ENCODE peak calls at places on chromosomes 4 and X, in five cellular contexts. One of them, this sample, is unnamed.

GRCh38 chrX:39941332-39941920 is 156.3 kb downstream of the BCOR start:
- DNase-seq in cardiac muscle cell: no peak
- DNase-seq in adrenal gland: no peak
- DNase-seq in psoas muscle: no peak
- DNase-seq in Peyer's patch: no peak
- DNase-seq in this sample: no peak

GRCh38 chr4:128635141-128635911 is 174.2 kb upstream of the JADE1 start:
- DNase-seq in psoas muscle: peak; percentile 85
- DNase-seq in adrenal gland: no peak
- DNase-seq in Peyer's patch: no peak
- DNase-seq in cardiac muscle cell: peak; percentile 51
- DNase-seq in this sample: peak; percentile 89

GRCh38 chrX:72271091-72271490 is 6.0 kb downstream of the RPS4X start:
- DNase-seq in adrenal gland: no peak
- DNase-seq in cardiac muscle cell: no peak
- DNase-seq in psoas muscle: no peak
- DNase-seq in Peyer's patch: no peak
- DNase-seq in this sample: no peak

GRCh38 chrX:104370089-104370488 is 115.4 kb upstream of the ESX1 start:
- DNase-seq in cardiac muscle cell: peak; percentile 10
- DNase-seq in adrenal gland: no peak
- DNase-seq in Peyer's patch: no peak
- DNase-seq in psoas muscle: no peak
- DNase-seq in this sample: no peak

GRCh38 chrX:45445745-45446412 is 245.2 kb upstream of the DIPK2B start:
- DNase-seq in cardiac muscle cell: no peak
- DNase-seq in Peyer's patch: no peak
- DNase-seq in adrenal gland: no peak
- DNase-seq in psoas muscle: no peak
- DNase-seq in this sample: no peak

GRCh38 chr4:143254479-143255216 is 69.9 kb downstream of the USP38 start:
- DNase-seq in cardiac muscle cell: no peak
- DNase-seq in adrenal gland: no peak
- DNase-seq in psoas muscle: no peak
- DNase-seq in Peyer's patch: no peak
- DNase-seq in this sample: no peak

GRCh38 chrX:16839224-16839851 is 30.8 kb downstream of the RBBP7 start:
- DNase-seq in Peyer's patch: no peak
- DNase-seq in cardiac muscle cell: no peak
- DNase-seq in psoas muscle: no peak
- DNase-seq in adrenal gland: no peak
- DNase-seq in this sample: no peak

GRCh38 chrX:111868726-111869638 is 7.0 kb upstream of the TRPC5OS start:
- DNase-seq in psoas muscle: no peak
- DNase-seq in cardiac muscle cell: peak; percentile 4
- DNase-seq in Peyer's patch: no peak
- DNase-seq in adrenal gland: no peak
- DNase-seq in this sample: no peak

GRCh38 chr4:55866973-55867574 is 13.6 kb downstream of the EXOC1 start:
- DNase-seq in Peyer's patch: no peak
- DNase-seq in adrenal gland: no peak
- DNase-seq in psoas muscle: no peak
- DNase-seq in cardiac muscle cell: peak; percentile 71
- DNase-seq in this sample: no peak

GRCh38 chrX:41384041-41384705 is 50.2 kb downstream of the DDX3X start:
- DNase-seq in psoas muscle: peak; percentile 72
- DNase-seq in cardiac muscle cell: no peak
- DNase-seq in Peyer's patch: peak; percentile 61
- DNase-seq in adrenal gland: peak; percentile 81
- DNase-seq in this sample: peak; percentile 68

GRCh38 chrX:70426286-70427278 is 3.5 kb downstream of the GDPD2 start:
- DNase-seq in cardiac muscle cell: no peak
- DNase-seq in adrenal gland: no peak
- DNase-seq in psoas muscle: no peak
- DNase-seq in Peyer's patch: no peak
- DNase-seq in this sample: no peak

GRCh38 chr4:1421650-1422049 is 15.4 kb upstream of the NKX1-1 start:
- DNase-seq in adrenal gland: no peak
- DNase-seq in Peyer's patch: no peak
- DNase-seq in cardiac muscle cell: no peak
- DNase-seq in psoas muscle: no peak
- DNase-seq in this sample: no peak

GRCh38 chr4:118281611-118282442 is 71.0 kb downstream of the PRSS12 start:
- DNase-seq in cardiac muscle cell: peak; percentile 17
- DNase-seq in adrenal gland: no peak
- DNase-seq in Peyer's patch: no peak
- DNase-seq in psoas muscle: peak; percentile 52
- DNase-seq in this sample: no peak

GRCh38 chrX:9566150-9566621 is 101.3 kb downstream of the TBL1X start:
- DNase-seq in psoas muscle: peak; percentile 65
- DNase-seq in cardiac muscle cell: no peak
- DNase-seq in Peyer's patch: no peak
- DNase-seq in adrenal gland: peak; percentile 89
- DNase-seq in this sample: peak; percentile 44

GRCh38 chr4:68162196-68162595 is 32.5 kb upstream of the TMPRSS11F start:
- DNase-seq in Peyer's patch: no peak
- DNase-seq in cardiac muscle cell: no peak
- DNase-seq in psoas muscle: no peak
- DNase-seq in adrenal gland: no peak
- DNase-seq in this sample: no peak

GRCh38 chr4:2083116-2083825 is 24.1 kb downstream of the NAT8L start:
- DNase-seq in Peyer's patch: no peak
- DNase-seq in cardiac muscle cell: no peak
- DNase-seq in psoas muscle: no peak
- DNase-seq in adrenal gland: no peak
- DNase-seq in this sample: no peak

GRCh38 chr4:76197001-76197743 is 16.5 kb downstream of the SCARB2 start:
- DNase-seq in psoas muscle: no peak
- DNase-seq in Peyer's patch: no peak
- DNase-seq in cardiac muscle cell: no peak
- DNase-seq in adrenal gland: no peak
- DNase-seq in this sample: no peak

GRCh38 chrX:101348452-101349222 is at the start of gene TIMM8A:
- DNase-seq in Peyer's patch: peak; percentile 78
- DNase-seq in cardiac muscle cell: peak; percentile 76
- DNase-seq in adrenal gland: peak; percentile 81
- DNase-seq in psoas muscle: peak; percentile 90
- DNase-seq in this sample: peak; percentile 79

GRCh38 chr4:97457253-97457652 is 686.0 kb downstream of the STPG2 start:
- DNase-seq in Peyer's patch: no peak
- DNase-seq in psoas muscle: no peak
- DNase-seq in adrenal gland: no peak
- DNase-seq in cardiac muscle cell: no peak
- DNase-seq in this sample: no peak

GRCh38 chr4:110518889-110519490 is 43.0 kb downstream of the ENPEP start:
- DNase-seq in Peyer's patch: no peak
- DNase-seq in adrenal gland: peak; percentile 41
- DNase-seq in psoas muscle: no peak
- DNase-seq in cardiac muscle cell: peak; percentile 57
- DNase-seq in this sample: no peak

GRCh38 chrX:68257015-68257414 is 176.3 kb downstream of the OPHN1 start:
- DNase-seq in Peyer's patch: no peak
- DNase-seq in cardiac muscle cell: no peak
- DNase-seq in psoas muscle: no peak
- DNase-seq in adrenal gland: no peak
- DNase-seq in this sample: no peak

GRCh38 chr4:10113362-10114047 is 3.1 kb downstream of the WDR1 start:
- DNase-seq in adrenal gland: no peak
- DNase-seq in cardiac muscle cell: no peak
- DNase-seq in Peyer's patch: no peak
- DNase-seq in psoas muscle: no peak
- DNase-seq in this sample: no peak
- H3K4me1 ChIP-seq in adrenal gland: peaks cover 7% of the 10 kb centered on the region
- H3K4me1 ChIP-seq in cardiac muscle cell: peaks cover 37% of the 10 kb centered on the region
- H3K4me1 ChIP-seq in Peyer's patch: peaks cover 7% of the 10 kb centered on the region
- H3K4me1 ChIP-seq in psoas muscle: peaks cover 68% of the 10 kb centered on the region
- H3K4me1 ChIP-seq in this sample: peaks cover 86% of the 10 kb centered on the region

DNA sequence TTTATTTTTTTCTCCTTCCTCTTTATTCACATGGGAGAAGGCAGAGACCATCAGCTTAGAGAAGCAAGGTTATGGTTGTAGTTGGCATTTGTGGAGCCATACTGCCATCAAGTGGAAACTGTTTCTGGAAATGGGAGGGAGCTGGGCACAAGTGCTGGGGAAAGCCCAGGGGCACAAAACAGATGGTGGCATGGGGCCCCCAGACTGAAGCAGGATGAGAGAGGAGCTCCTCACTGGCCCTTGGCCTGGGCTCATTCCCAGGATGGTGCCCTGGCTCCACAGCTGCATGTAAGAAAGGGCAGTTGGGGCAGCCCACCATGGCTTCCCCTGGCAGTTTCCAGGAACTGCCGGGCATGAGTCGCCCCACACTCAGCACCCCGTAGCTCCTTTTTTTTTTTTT is 59.2 kb downstream of the NBDY start:
- DNase-seq in cardiac muscle cell: no peak
- DNase-seq in Peyer's patch: peak; percentile 16
- DNase-seq in psoas muscle: no peak
- DNase-seq in adrenal gland: peak; percentile 34
- DNase-seq in this sample: no peak
- TF ChIP-seq CTCF in cardiac muscle cell: no peak
- TF ChIP-seq CTCF in Peyer's patch: no peak
- TF ChIP-seq CTCF in psoas muscle: peak; percentile 43
- TF ChIP-seq CTCF in adrenal gland: peak; percentile 18
- TF ChIP-seq CTCF in this sample: no peak

DNA sequence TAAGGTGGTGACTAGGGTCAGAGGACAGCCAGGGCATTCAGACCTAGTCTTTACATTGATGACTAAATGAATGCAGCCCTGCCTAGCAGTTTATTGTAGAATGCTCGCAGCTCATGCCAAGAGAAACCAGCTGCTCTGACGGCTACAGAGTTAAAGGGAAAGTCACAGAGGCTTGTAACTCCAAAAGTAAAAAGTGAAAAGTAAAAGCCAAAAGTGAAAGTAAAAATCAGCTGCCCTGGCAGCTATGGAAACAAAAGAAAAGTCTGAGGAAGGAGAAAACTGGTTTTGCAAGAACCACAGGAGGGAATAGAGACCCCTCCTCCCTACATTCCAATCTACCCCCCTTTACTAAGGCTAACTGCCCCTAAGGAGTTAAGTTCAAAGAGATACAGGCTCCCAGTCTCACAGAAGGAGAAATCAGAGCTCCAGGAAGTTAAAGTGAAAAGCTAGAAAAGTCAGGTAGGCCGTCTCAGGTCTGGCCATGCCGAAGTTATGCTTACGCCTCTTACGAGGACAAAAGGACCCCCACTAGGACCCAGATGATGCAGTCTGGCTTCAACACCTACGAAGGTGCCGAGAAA is 6.0 kb downstream of the GAGE10 start:
- DNase-seq in adrenal gland: no peak
- DNase-seq in Peyer's patch: no peak
- DNase-seq in psoas muscle: no peak
- DNase-seq in cardiac muscle cell: no peak
- DNase-seq in this sample: no peak
- H3K4me3 ChIP-seq in adrenal gland: peak overlapping the region; percentile 39
- H3K4me3 ChIP-seq in Peyer's patch: peak overlapping the region; percentile 18
- H3K4me3 ChIP-seq in psoas muscle: peak overlapping the region; percentile 64
- H3K4me3 ChIP-seq in cardiac muscle cell: no peak overlapping the region
- H3K4me3 ChIP-seq in this sample: peak overlapping the region; percentile 57

DNA sequence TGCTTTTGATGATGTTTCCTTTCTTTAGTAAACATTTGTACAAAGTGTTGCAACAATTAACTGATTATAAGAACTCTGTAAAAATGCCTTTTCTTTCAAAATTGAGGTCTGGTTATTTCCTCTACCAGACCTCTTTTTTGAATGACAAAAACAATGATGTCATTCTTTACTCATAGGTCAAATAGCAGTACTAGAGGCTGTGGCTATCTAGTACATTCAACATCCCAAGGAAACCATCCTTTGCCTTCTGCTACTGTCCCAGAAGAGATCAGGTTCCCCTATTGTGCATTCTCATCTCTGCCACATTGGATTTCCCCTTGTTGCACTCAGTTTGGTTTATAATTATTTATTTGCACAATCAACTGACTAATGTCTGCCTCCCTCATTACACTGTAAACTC is 19.1 kb upstream of the MAD2L1 start:
- DNase-seq in adrenal gland: no peak
- DNase-seq in Peyer's patch: no peak
- DNase-seq in psoas muscle: no peak
- DNase-seq in cardiac muscle cell: no peak
- DNase-seq in this sample: no peak
- H3K4me1 ChIP-seq in adrenal gland: no peaks in the 10 kb centered on the region
- H3K4me1 ChIP-seq in Peyer's patch: no peaks in the 10 kb centered on the region
- H3K4me1 ChIP-seq in psoas muscle: no peaks in the 10 kb centered on the region
- H3K4me1 ChIP-seq in cardiac muscle cell: peaks cover 16% of the 10 kb centered on the region
- H3K4me1 ChIP-seq in this sample: no peaks in the 10 kb centered on the region

GRCh38 chr4:69601065-69601464 is 38.4 kb downstream of the UGT2A2 start:
- DNase-seq in adrenal gland: no peak
- DNase-seq in Peyer's patch: no peak
- DNase-seq in psoas muscle: no peak
- DNase-seq in cardiac muscle cell: no peak
- DNase-seq in this sample: no peak
- TF ChIP-seq CTCF in adrenal gland: no peak
- TF ChIP-seq CTCF in Peyer's patch: no peak
- TF ChIP-seq CTCF in psoas muscle: no peak
- TF ChIP-seq CTCF in cardiac muscle cell: no peak
- TF ChIP-seq CTCF in this sample: no peak

GRCh38 chr4:182142146-182143085 is 100.8 kb upstream of the TENM3 start:
- DNase-seq in adrenal gland: peak; percentile 53
- DNase-seq in psoas muscle: no peak
- DNase-seq in Peyer's patch: no peak
- DNase-seq in cardiac muscle cell: peak; percentile 44
- DNase-seq in this sample: no peak
- H3K4me3 ChIP-seq in adrenal gland: peak overlapping the region; percentile 82
- H3K4me3 ChIP-seq in psoas muscle: peak overlapping the region; percentile 78
- H3K4me3 ChIP-seq in Peyer's patch: peak overlapping the region; percentile 4
- H3K4me3 ChIP-seq in cardiac muscle cell: peak overlapping the region; percentile 90
- H3K4me3 ChIP-seq in this sample: peak overlapping the region; percentile 73

GRCh38 chr4:38014421-38014852 is 54.2 kb downstream of the PTTG2 start:
- DNase-seq in Peyer's patch: no peak
- DNase-seq in cardiac muscle cell: no peak
- DNase-seq in psoas muscle: peak; percentile 53
- DNase-seq in adrenal gland: no peak
- DNase-seq in this sample: no peak
- H3K4me1 ChIP-seq in Peyer's patch: no peaks in the 10 kb centered on the region
- H3K4me1 ChIP-seq in cardiac muscle cell: no peaks in the 10 kb centered on the region
- H3K4me1 ChIP-seq in psoas muscle: peaks cover 10% of the 10 kb centered on the region
- H3K4me1 ChIP-seq in adrenal gland: peaks cover 8% of the 10 kb centered on the region
- H3K4me1 ChIP-seq in this sample: peaks cover 58% of the 10 kb centered on the region

GRCh38 chrX:119948381-119948780 is 4.8 kb upstream of the NKAP start:
- DNase-seq in Peyer's patch: no peak
- DNase-seq in adrenal gland: no peak
- DNase-seq in cardiac muscle cell: no peak
- DNase-seq in psoas muscle: no peak
- DNase-seq in this sample: no peak
- TF ChIP-seq CTCF in Peyer's patch: no peak
- TF ChIP-seq CTCF in adrenal gland: no peak
- TF ChIP-seq CTCF in cardiac muscle cell: no peak
- TF ChIP-seq CTCF in psoas muscle: no peak
- TF ChIP-seq CTCF in this sample: no peak